ENCODE peak calls at places on chromosomes 6 and 20, in four cellular contexts. M is activated CD4-positive, alpha-beta T cell treated with anti-CD3 and anti-CD28 coated beads, Interleukin-2, amount 50 U/mL, for 24 hours; Z is AML-193; D is posterior cingulate gyrus. T is an unnamed sample.

GRCh38 chr20:63782051-63782471 is 42.5 kb downstream of the SLC2A4RG start:
- DNase-seq in Z (no peak), M (no peak), D (no peak), T (peak; percentile 7)

GRCh38 chr6:62285612-62286469 is at the start of gene KHDRBS2:
- DNase-seq in M (no peak), Z (no peak), D (peak; percentile 99), T (no peak)

GRCh38 chr6:151436300-151436699 is 15.6 kb downstream of the RMND1 start:
- DNase-seq in D (no peak), M (no peak), Z (no peak), T (no peak)

GRCh38 chr6:67538032-67538431 is 1097.0 kb upstream of the ADGRB3 start:
- DNase-seq in D (no peak), M (no peak), Z (no peak), T (no peak)

GRCh38 chr20:2131366-2131765 is 29.7 kb downstream of the STK35 start:
- DNase-seq in M (no peak), D (no peak), Z (no peak), T (no peak)

GRCh38 chr20:13277663-13278295 is 56.7 kb downstream of the ISM1 start:
- DNase-seq in Z (no peak), D (no peak), M (no peak), T (no peak)

GRCh38 chr6:164753517-164753916 is 555.9 kb downstream of the C6orf118 start:
- DNase-seq in D (no peak), Z (no peak), M (no peak), T (no peak)

GRCh38 chr6:26043389-26044139 is 43.7 kb upstream of the HFE start:
- DNase-seq in Z (peak; percentile 66), D (peak; percentile 75), M (peak; percentile 46), T (no peak)

GRCh38 chr6:43772571-43773049 is 2.6 kb downstream of the VEGFA start:
- DNase-seq in Z (no peak), D (peak; percentile 30), M (peak; percentile 9), T (no peak)

GRCh38 chr20:44776977-44777376 is 31.3 kb downstream of the KCNK15 start:
- DNase-seq in M (no peak), Z (no peak), D (no peak), T (no peak)

GRCh38 chr6:71333700-71334099 is 45.1 kb downstream of the OGFRL1 start:
- DNase-seq in M (no peak), D (no peak), Z (no peak), T (no peak)

GRCh38 chr6:137707590-137708360 is 159.3 kb upstream of the TNFAIP3 start:
- DNase-seq in M (peak; percentile 23), D (no peak), Z (peak; percentile 84), T (peak; percentile 24)

GRCh38 chr20:2336471-2336870 is 40.7 kb downstream of the TGM3 start:
- DNase-seq in D (no peak), Z (no peak), M (no peak), T (no peak)

GRCh38 chr6:100084301-100085161 is 90.5 kb upstream of the MCHR2 start:
- DNase-seq in Z (no peak), D (no peak), M (no peak), T (no peak)